ENCODE peak calls at places on chromosomes 4 and X, in seven cellular contexts. O is activated T-cell treated with anti-CD3 and anti-CD28 coated beads, Interleukin-2, amount 50 U/mL, for 72 hours; J is stimulated activated naive CD8-positive, alpha-beta T cell treated with anti-CD3 and anti-CD28 coated beads, Interleukin-15, amount 100 ng/mL, for 72 hours; E is GM03348; N is ecto neural progenitor cell; R is NCI-H460; Z is IMR-90. L is an unnamed sample.

GRCh38 chrX:39275500-39276068 is 474.3 kb downstream of the MID1IP1 start:
- DNase-seq in E (no peak), O (no peak), R (no peak), J (no peak), N (no peak), Z (no peak), L (no peak)

GRCh38 chrX:65643046-65643785 is 24.2 kb upstream of the MSN start:
- DNase-seq in N (no peak), E (no peak), R (no peak), O (no peak), Z (peak), J (no peak), L (no peak)

GRCh38 chr4:113394108-113394729 is 344.8 kb downstream of the ANK2 start:
- DNase-seq in O (no peak), R (no peak), N (no peak), Z (no peak), J (no peak), E (no peak), L (no peak)

GRCh38 chrX:21723097-21723496 is 34.8 kb downstream of the SMPX start:
- DNase-seq in R (no peak), J (no peak), O (no peak), Z (peak), N (no peak), E (peak), L (peak)

GRCh38 chr4:155667538-155668511 is 1.2 kb downstream of the GUCY1A1 start:
- DNase-seq in Z (peak), O (peak), R (peak), N (peak), E (peak), J (peak), L (peak)

GRCh38 chrX:118347131-118347530 is 1.2 kb downstream of the WDR44 start:
- DNase-seq in J (no peak), R (peak), E (peak), Z (peak), N (no peak), O (no peak), L (no peak)

GRCh38 chr4:38805530-38806145 is 1.0 kb upstream of the TLR1 start:
- DNase-seq in O (no peak), Z (no peak), J (no peak), E (peak), R (no peak), N (no peak), L (no peak)

GRCh38 chr4:56728512-56728911 is 47.4 kb upstream of the HOPX start:
- DNase-seq in Z (peak), R (no peak), O (no peak), E (peak), J (no peak), N (no peak), L (no peak)

GRCh38 chrX:130173190-130173895 is 1.6 kb downstream of the RAB33A start:
- DNase-seq in R (peak), O (peak), Z (peak), E (peak), J (peak), N (no peak), L (no peak)